ENCODE peak calls at places on chromosomes 2 and 18, in five cellular contexts. One of them, this sample, is unnamed.
A peak's percentile ranks its signal among the peaks of the same experiment; 100 is the strongest.

GRCh38 chr2:25316101-25316500 is 25.6 kb downstream of the DNMT3A start:
- DNase-seq in tibial nerve: no peak
- DNase-seq in OCI-LY7: no peak
- DNase-seq in neural progenitor cell: no peak
- DNase-seq in psoas muscle: no peak
- DNase-seq in this sample: no peak

GRCh38 chr2:43075906-43076585 is 150.4 kb downstream of the ZFP36L2 start:
- DNase-seq in tibial nerve: no peak
- DNase-seq in OCI-LY7: no peak
- DNase-seq in neural progenitor cell: no peak
- DNase-seq in psoas muscle: peak; percentile 75
- DNase-seq in this sample: no peak

GRCh38 chr18:74299746-74300145 is 8.0 kb upstream of the CYB5A start:
- DNase-seq in tibial nerve: no peak
- DNase-seq in OCI-LY7: no peak
- DNase-seq in neural progenitor cell: no peak
- DNase-seq in psoas muscle: no peak
- DNase-seq in this sample: no peak

GRCh38 chr2:158755738-158756137 is 39.4 kb upstream of the DAPL1 start:
- DNase-seq in tibial nerve: no peak
- DNase-seq in OCI-LY7: no peak
- DNase-seq in neural progenitor cell: peak; percentile 34
- DNase-seq in psoas muscle: no peak
- DNase-seq in this sample: no peak

GRCh38 chr18:62281684-62282083 is 43.4 kb upstream of the TNFRSF11A start:
- DNase-seq in tibial nerve: no peak
- DNase-seq in OCI-LY7: no peak
- DNase-seq in neural progenitor cell: no peak
- DNase-seq in psoas muscle: no peak
- DNase-seq in this sample: no peak

GRCh38 chr2:71991397-71991796 is 156.3 kb downstream of the CYP26B1 start:
- DNase-seq in tibial nerve: no peak
- DNase-seq in OCI-LY7: no peak
- DNase-seq in neural progenitor cell: no peak
- DNase-seq in psoas muscle: no peak
- DNase-seq in this sample: no peak

GRCh38 chr2:37167636-37168182 is 10.9 kb upstream of the EIF2AK2 start:
- DNase-seq in tibial nerve: no peak
- DNase-seq in OCI-LY7: no peak
- DNase-seq in neural progenitor cell: no peak
- DNase-seq in psoas muscle: no peak
- DNase-seq in this sample: no peak

GRCh38 chr18:78595453-78595852 is 384.2 kb upstream of the SALL3 start:
- DNase-seq in tibial nerve: no peak
- DNase-seq in OCI-LY7: no peak
- DNase-seq in neural progenitor cell: no peak
- DNase-seq in psoas muscle: no peak
- DNase-seq in this sample: no peak

DNA sequence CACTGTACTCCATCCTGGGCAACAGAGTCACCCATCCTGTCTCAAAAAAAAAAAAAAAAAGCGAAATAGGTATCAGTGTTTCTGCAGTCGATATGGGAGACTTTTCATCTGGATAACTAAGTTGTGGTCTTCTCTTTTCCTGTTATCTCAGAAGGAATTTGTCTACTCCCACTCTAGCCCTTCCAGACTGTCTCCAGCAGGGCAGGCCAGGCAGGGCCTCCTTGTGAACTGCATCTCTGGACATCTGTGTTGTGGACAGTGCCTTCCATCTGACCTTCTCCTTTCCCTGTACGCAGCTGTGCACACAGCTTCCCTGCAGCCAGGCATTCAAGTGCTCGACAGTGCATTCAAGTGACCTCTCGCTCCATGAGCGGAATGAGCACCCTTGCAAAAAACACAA is 110.2 kb downstream of the CABLES1 start:
- DNase-seq in tibial nerve: no peak
- DNase-seq in OCI-LY7: no peak
- DNase-seq in neural progenitor cell: no peak
- DNase-seq in psoas muscle: no peak
- DNase-seq in this sample: no peak
- H3K36me3 ChIP-seq in tibial nerve: peaks cover 63% of the 10 kb centered on the region
- H3K36me3 ChIP-seq in OCI-LY7: peaks cover 41% of the 10 kb centered on the region
- H3K36me3 ChIP-seq in neural progenitor cell: no peaks in the 10 kb centered on the region
- H3K36me3 ChIP-seq in psoas muscle: no peaks in the 10 kb centered on the region
- H3K36me3 ChIP-seq in this sample: no peaks in the 10 kb centered on the region

DNA sequence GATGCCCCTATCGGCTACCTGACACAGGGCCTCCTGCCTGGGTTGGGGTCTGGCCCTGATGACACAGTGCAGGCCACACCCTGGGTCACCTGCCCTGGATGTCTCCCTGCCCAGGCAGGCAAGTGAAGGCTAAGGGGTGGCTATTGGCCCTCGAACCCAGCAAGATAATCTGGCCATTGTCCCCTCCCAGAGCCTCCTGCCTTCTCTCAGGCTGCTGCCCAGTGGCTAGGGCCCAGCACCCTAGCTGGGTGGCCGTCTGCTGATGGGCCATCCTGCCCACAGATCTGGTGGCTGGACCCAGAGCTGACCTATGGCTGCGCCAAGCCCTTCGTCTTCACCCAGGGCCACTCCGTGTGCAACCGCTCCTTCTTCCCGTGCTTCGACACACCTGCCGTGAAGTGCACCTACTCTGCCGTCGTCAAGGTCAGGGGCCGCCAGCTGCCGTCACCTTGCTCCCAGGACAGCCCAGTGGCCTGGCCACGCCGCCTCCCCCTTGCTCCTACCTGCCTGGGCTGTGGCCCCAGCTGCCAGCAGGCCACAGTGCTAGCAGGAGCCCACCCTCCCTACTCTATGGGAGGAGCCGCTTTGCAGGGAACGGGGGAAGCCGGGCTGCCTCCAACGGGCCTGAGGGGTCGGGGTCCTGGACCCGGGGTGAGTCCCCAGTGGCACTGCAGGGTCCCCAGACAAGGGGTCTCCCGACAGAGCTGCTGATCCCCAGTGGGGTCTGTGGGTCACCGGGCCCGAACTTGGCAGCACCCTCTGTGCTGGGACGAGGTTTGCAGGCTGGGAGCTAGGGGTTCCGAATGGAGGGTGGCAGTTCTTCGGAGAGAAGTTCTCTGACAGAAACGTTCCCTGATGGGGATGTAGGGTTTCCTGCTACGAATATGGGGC is 4.1 kb downstream of the RNPEPL1 start:
- DNase-seq in tibial nerve: no peak
- DNase-seq in OCI-LY7: no peak
- DNase-seq in neural progenitor cell: no peak
- DNase-seq in psoas muscle: peak; percentile 10
- DNase-seq in this sample: no peak
- H3K36me3 ChIP-seq in tibial nerve: peaks cover 72% of the 10 kb centered on the region
- H3K36me3 ChIP-seq in OCI-LY7: peaks cover 21% of the 10 kb centered on the region
- H3K36me3 ChIP-seq in neural progenitor cell: no peaks in the 10 kb centered on the region
- H3K36me3 ChIP-seq in psoas muscle: peaks cover 47% of the 10 kb centered on the region
- H3K36me3 ChIP-seq in this sample: peaks cover 6% of the 10 kb centered on the region

DNA sequence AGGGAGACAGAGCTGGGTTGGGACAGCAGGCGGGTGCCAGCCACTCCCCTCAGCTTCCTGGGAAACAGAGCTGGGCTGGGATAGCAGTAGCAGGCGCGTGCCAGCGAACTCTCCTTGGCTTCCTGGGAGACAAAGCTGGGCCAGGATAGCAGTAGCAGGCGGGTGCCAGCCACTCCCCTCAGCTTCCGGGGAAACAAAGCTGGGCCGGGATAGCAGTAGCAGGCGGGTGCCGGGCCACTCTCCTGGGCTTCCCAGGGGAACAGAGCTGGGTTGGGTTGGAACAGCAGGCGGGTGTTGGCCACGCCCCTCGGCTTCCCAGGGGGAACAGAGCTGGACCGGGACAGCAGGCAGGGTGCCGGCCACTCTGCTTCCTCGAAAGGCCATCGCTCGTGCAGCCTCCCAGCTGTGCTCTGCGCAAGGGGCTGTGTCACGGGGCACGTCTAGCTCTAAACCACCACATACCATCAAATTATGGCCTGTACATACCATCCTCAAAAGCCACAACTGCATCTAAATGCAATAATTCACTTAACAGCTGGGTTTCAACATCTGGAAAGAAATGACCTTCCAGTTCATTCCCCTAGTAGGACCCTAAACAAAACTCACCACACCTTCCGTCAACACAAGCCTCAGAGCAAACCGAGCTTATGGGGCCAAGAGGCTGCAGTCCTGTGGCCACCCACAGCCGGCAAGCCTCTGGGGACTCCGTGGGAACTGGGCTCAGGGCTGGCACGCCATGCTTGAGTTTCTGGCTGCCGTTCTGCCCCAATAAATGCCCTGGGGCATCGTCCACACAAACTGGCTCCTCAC is 228.2 kb downstream of the TWIST2 start:
- DNase-seq in tibial nerve: no peak
- DNase-seq in OCI-LY7: no peak
- DNase-seq in neural progenitor cell: no peak
- DNase-seq in psoas muscle: no peak
- DNase-seq in this sample: peak; percentile 81
- H3K36me3 ChIP-seq in tibial nerve: peaks cover 99% of the 10 kb centered on the region
- H3K36me3 ChIP-seq in OCI-LY7: no peaks in the 10 kb centered on the region
- H3K36me3 ChIP-seq in neural progenitor cell: no peaks in the 10 kb centered on the region
- H3K36me3 ChIP-seq in psoas muscle: peaks cover 92% of the 10 kb centered on the region
- H3K36me3 ChIP-seq in this sample: no peaks in the 10 kb centered on the region

GRCh38 chr2:38405917-38406596 is 29.0 kb upstream of the ATL2 start:
- DNase-seq in tibial nerve: no peak
- DNase-seq in OCI-LY7: no peak
- DNase-seq in neural progenitor cell: no peak
- DNase-seq in psoas muscle: no peak
- DNase-seq in this sample: no peak
- H3K36me3 ChIP-seq in tibial nerve: no peaks in the 10 kb centered on the region
- H3K36me3 ChIP-seq in OCI-LY7: no peaks in the 10 kb centered on the region
- H3K36me3 ChIP-seq in neural progenitor cell: no peaks in the 10 kb centered on the region
- H3K36me3 ChIP-seq in psoas muscle: no peaks in the 10 kb centered on the region
- H3K36me3 ChIP-seq in this sample: no peaks in the 10 kb centered on the region

GRCh38 chr2:134949966-134950708 is 31.5 kb downstream of the CCNT2 start:
- DNase-seq in tibial nerve: no peak
- DNase-seq in OCI-LY7: no peak
- DNase-seq in neural progenitor cell: no peak
- DNase-seq in psoas muscle: no peak
- DNase-seq in this sample: no peak
- H3K36me3 ChIP-seq in tibial nerve: peaks cover 93% of the 10 kb centered on the region
- H3K36me3 ChIP-seq in OCI-LY7: peaks cover 96% of the 10 kb centered on the region
- H3K36me3 ChIP-seq in neural progenitor cell: peaks cover 34% of the 10 kb centered on the region
- H3K36me3 ChIP-seq in psoas muscle: peaks cover 93% of the 10 kb centered on the region
- H3K36me3 ChIP-seq in this sample: no peaks in the 10 kb centered on the region

GRCh38 chr2:222933458-222933857 is 72.6 kb downstream of the ACSL3 start:
- DNase-seq in tibial nerve: no peak
- DNase-seq in OCI-LY7: no peak
- DNase-seq in neural progenitor cell: no peak
- DNase-seq in psoas muscle: no peak
- DNase-seq in this sample: no peak

GRCh38 chr2:222938327-222938726 is 77.5 kb downstream of the ACSL3 start:
- DNase-seq in tibial nerve: no peak
- DNase-seq in OCI-LY7: no peak
- DNase-seq in neural progenitor cell: no peak
- DNase-seq in psoas muscle: no peak
- DNase-seq in this sample: no peak

GRCh38 chr2:222939208-222939846 is 78.5 kb downstream of the ACSL3 start:
- DNase-seq in tibial nerve: peak; percentile 33
- DNase-seq in OCI-LY7: peak; percentile 73
- DNase-seq in neural progenitor cell: peak; percentile 77
- DNase-seq in psoas muscle: no peak
- DNase-seq in this sample: peak; percentile 84

GRCh38 chr2:222936705-222937104 is 75.9 kb downstream of the ACSL3 start:
- DNase-seq in tibial nerve: no peak
- DNase-seq in OCI-LY7: no peak
- DNase-seq in neural progenitor cell: no peak
- DNase-seq in psoas muscle: no peak
- DNase-seq in this sample: no peak

GRCh38 chr2:222935688-222936298 is 75.0 kb downstream of the ACSL3 start:
- DNase-seq in tibial nerve: no peak
- DNase-seq in OCI-LY7: no peak
- DNase-seq in neural progenitor cell: no peak
- DNase-seq in psoas muscle: no peak
- DNase-seq in this sample: no peak
- H3K36me3 ChIP-seq in tibial nerve: peaks cover 95% of the 10 kb centered on the region
- H3K36me3 ChIP-seq in OCI-LY7: peaks cover 77% of the 10 kb centered on the region
- H3K36me3 ChIP-seq in neural progenitor cell: peaks cover 13% of the 10 kb centered on the region
- H3K36me3 ChIP-seq in psoas muscle: peaks cover 83% of the 10 kb centered on the region
- H3K36me3 ChIP-seq in this sample: peaks cover 13% of the 10 kb centered on the region

GRCh38 chr2:197414039-197414438 is 20.8 kb downstream of the SF3B1 start:
- DNase-seq in tibial nerve: no peak
- DNase-seq in OCI-LY7: no peak
- DNase-seq in neural progenitor cell: no peak
- DNase-seq in psoas muscle: no peak
- DNase-seq in this sample: no peak

GRCh38 chr2:197414515-197414914 is 20.3 kb downstream of the SF3B1 start:
- DNase-seq in tibial nerve: no peak
- DNase-seq in OCI-LY7: no peak
- DNase-seq in neural progenitor cell: no peak
- DNase-seq in psoas muscle: no peak
- DNase-seq in this sample: no peak

GRCh38 chr2:197416268-197416667 is 18.6 kb downstream of the SF3B1 start:
- DNase-seq in tibial nerve: no peak
- DNase-seq in OCI-LY7: no peak
- DNase-seq in neural progenitor cell: no peak
- DNase-seq in psoas muscle: no peak
- DNase-seq in this sample: no peak
- H3K36me3 ChIP-seq in tibial nerve: peaks cover 99% of the 10 kb centered on the region
- H3K36me3 ChIP-seq in OCI-LY7: peaks cover 99% of the 10 kb centered on the region
- H3K36me3 ChIP-seq in neural progenitor cell: peaks cover 51% of the 10 kb centered on the region
- H3K36me3 ChIP-seq in psoas muscle: peaks cover 100% of the 10 kb centered on the region
- H3K36me3 ChIP-seq in this sample: peaks cover 8% of the 10 kb centered on the region

GRCh38 chr2:241721852-241722251 is 12.6 kb upstream of the D2HGDH start:
- DNase-seq in tibial nerve: no peak
- DNase-seq in OCI-LY7: no peak
- DNase-seq in neural progenitor cell: no peak
- DNase-seq in psoas muscle: no peak
- DNase-seq in this sample: no peak
- H3K36me3 ChIP-seq in tibial nerve: peaks cover 97% of the 10 kb centered on the region
- H3K36me3 ChIP-seq in OCI-LY7: peaks cover 71% of the 10 kb centered on the region
- H3K36me3 ChIP-seq in neural progenitor cell: peaks cover 10% of the 10 kb centered on the region
- H3K36me3 ChIP-seq in psoas muscle: peaks cover 91% of the 10 kb centered on the region
- H3K36me3 ChIP-seq in this sample: peaks cover 4% of the 10 kb centered on the region

GRCh38 chr2:95104606-95105005 is 17.0 kb downstream of the MRPS5 start:
- DNase-seq in tibial nerve: no peak
- DNase-seq in OCI-LY7: no peak
- DNase-seq in neural progenitor cell: no peak
- DNase-seq in psoas muscle: no peak
- DNase-seq in this sample: no peak
- H3K36me3 ChIP-seq in tibial nerve: peaks cover 99% of the 10 kb centered on the region
- H3K36me3 ChIP-seq in OCI-LY7: peaks cover 99% of the 10 kb centered on the region
- H3K36me3 ChIP-seq in neural progenitor cell: peaks cover 27% of the 10 kb centered on the region
- H3K36me3 ChIP-seq in psoas muscle: peaks cover 100% of the 10 kb centered on the region
- H3K36me3 ChIP-seq in this sample: peaks cover 20% of the 10 kb centered on the region